ENCODE peak calls at places on chromosomes 13 and 19, in five cellular contexts. N is tibial artery, P is uterus, X is heart left ventricle, W is breast epithelium. H is an unnamed sample. For H3K9me3, the result is how much of the 10 kb centered on the place peaks cover.

GRCh38 chr13:48750588-48751383 is 97.1 kb downstream of the CYSLTR2 start:
- DNase-seq in X (peak), P (peak), N (peak), W (no peak), H (no peak)

GRCh38 chr13:29581666-29582065 is 13.8 kb downstream of the SLC7A1 start:
- DNase-seq in X (no peak), N (no peak), P (no peak), W (no peak), H (no peak)

GRCh38 chr13:83940742-83941141 is 58.5 kb upstream of the SLITRK1 start:
- DNase-seq in N (no peak), X (no peak), P (no peak), W (no peak), H (no peak)

GRCh38 chr19:19777692-19778091 is 43.9 kb downstream of the ZNF506 start:
- DNase-seq in N (no peak), X (no peak), P (no peak), W (no peak), H (no peak)

GRCh38 chr13:113607477-113608245 is 23.1 kb downstream of the TFDP1 start:
- DNase-seq in X (no peak), W (no peak), N (no peak), P (no peak), H (peak)

GRCh38 chr19:47036233-47036651 is 12.2 kb downstream of the TMEM160 start:
- DNase-seq in N (no peak), W (no peak), X (no peak), P (no peak), H (peak)

GRCh38 chr19:14369399-14370168 is 11.7 kb upstream of the ADGRE5 start:
- DNase-seq in X (peak), P (peak), W (no peak), N (no peak), H (no peak)

GRCh38 chr13:97548138-97548537 is 114.2 kb downstream of the RAP2A start:
- DNase-seq in P (no peak), W (no peak), N (no peak), X (no peak), H (no peak)

GRCh38 chr13:41668130-41668757 is 210.9 kb downstream of the RGCC start:
- DNase-seq in N (peak), P (peak), W (no peak), X (peak), H (peak)

GRCh38 chr19:2962018-2962670 is 15.2 kb upstream of the TLE6 start:
- DNase-seq in W (no peak), P (peak), N (peak), X (no peak), H (no peak)

GRCh38 chr19:35975608-35976214 is 19.3 kb upstream of the SDHAF1 start:
- DNase-seq in N (no peak), P (no peak), W (no peak), X (no peak), H (no peak)

GRCh38 chr13:30376426-30377311 is 45.6 kb upstream of the UBE2L5 start:
- DNase-seq in X (no peak), P (no peak), N (no peak), W (no peak), H (peak)

GRCh38 chr19:55333870-55334269 is 5.8 kb upstream of the KMT5C start:
- DNase-seq in P (no peak), W (no peak), X (no peak), N (no peak), H (no peak)

GRCh38 chr19:8325454-8325853 is 4.2 kb downstream of the RPS28 start:
- DNase-seq in W (no peak), X (no peak), P (no peak), N (no peak), H (no peak)

GRCh38 chr13:84917252-84917878 is 881.9 kb downstream of the SLITRK6 start:
- DNase-seq in W (no peak), P (no peak), N (no peak), X (no peak), H (no peak)

GRCh38 chr13:44576396-44577235 is 486 bp upstream of the TSC22D1 start:
- DNase-seq in N (no peak), X (peak), P (peak), W (no peak), H (peak)

GRCh38 chr13:49792550-49793324 is at the start of gene KPNA3:
- DNase-seq in W (peak), N (peak), X (peak), P (peak), H (peak)

GRCh38 chr13:75405976-75406703 is 75.8 kb downstream of the TBC1D4 start:
- DNase-seq in P (no peak), N (no peak), W (no peak), X (no peak), H (no peak)

GRCh38 chr19:32232449-32232848 is 113.0 kb upstream of the ZNF507 start:
- DNase-seq in W (no peak), X (no peak), P (no peak), N (no peak), H (no peak)

GRCh38 chr19:17775245-17775927 is 19.6 kb upstream of the B3GNT3 start:
- DNase-seq in X (no peak), W (no peak), N (peak), P (no peak), H (no peak)

GRCh38 chr13:51584731-51585191 is 499 bp downstream of the WDFY2 start:
- DNase-seq in N (peak), X (no peak), W (peak), P (peak), H (peak)

DNA sequence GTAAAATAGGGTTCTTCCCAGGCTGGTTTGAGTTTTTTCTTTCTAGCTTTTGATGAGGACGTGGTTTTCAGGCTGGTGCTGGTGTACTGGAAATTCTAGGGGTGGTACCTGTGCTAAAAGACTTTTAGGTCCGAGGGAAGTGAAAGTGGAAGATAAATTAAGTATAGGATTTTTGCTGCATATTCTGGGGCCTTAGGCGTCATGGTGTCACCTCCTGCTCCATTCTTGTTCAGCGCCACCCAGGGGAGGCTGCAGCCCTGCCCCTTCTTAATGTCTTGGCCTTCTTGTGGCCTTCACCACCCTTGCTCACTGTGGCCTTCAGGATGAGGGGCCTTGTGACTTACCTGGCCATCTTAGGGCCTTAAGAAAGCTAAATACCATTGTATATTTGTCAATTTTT is 12.4 kb downstream of the ZNF552 start:
- DNase-seq in X (no peak), N (no peak), P (no peak), W (no peak), H (no peak)
- TF ChIP-seq CTCF in X (no peak), N (no peak), P (no peak), W (no peak), H (no peak)

GRCh38 chr19:56538254-56538760 is 441 bp upstream of the ZFP28 start:
- DNase-seq in P (peak), N (peak), W (peak), X (peak), H (peak)
- H3K9me3 ChIP-seq in P (under half), N (half or more), W (half or more), X (under half), H (under half)

DNA sequence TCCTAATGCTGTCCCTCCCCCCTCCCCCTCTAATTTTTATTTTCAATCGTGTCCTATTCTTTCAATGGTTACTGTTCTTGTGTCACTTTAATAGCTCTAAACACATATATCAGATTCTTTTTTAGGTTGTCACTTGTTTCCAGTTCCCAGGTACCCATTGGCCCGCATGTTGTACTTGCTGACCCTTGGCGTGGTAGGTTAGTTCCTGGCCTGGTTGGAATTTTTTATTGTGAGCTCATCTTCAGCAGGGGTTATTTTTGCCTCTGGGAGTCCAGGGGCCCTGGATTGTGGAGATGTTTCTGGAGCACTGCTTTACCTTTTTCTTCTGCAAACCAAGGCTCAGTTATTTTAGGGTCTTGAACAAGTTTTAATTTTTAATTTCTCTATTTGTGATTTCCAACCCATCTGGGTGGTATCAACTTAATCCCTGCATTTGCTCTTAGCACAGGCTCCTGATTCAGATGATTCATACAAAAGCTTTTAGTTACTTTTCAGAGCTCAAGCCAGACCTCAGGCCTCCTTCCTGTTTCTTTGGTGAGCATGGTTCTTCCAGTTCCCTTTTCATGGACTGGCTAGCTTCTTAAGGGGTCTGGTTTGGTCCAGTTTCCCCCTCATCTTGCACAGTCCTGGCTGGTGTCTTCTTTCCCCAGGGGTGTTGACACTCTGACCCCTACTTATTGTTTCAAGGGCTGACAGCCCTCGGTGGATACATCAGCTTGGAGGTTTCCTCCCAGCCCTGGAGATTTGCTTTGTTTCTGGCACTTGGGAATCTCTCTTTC is 220.5 kb downstream of the TM9SF2 start:
- DNase-seq in W (no peak), X (no peak), P (no peak), N (no peak), H (no peak)
- H3K27ac ChIP-seq in W (no peak), X (no peak), P (no peak), N (no peak), H (no peak)

GRCh38 chr19:48190288-48191284 is 20.1 kb downstream of the ZSWIM9 start:
- DNase-seq in N (no peak), W (no peak), P (no peak), X (no peak), H (no peak)
- TF ChIP-seq CTCF in N (no peak), W (no peak), P (no peak), X (no peak), H (peak)

GRCh38 chr19:57643734-57644133 is 10.8 kb downstream of the ZNF211 start:
- DNase-seq in W (no peak), X (no peak), P (no peak), N (no peak), H (no peak)
- H3K9me3 ChIP-seq in W (half or more), X (under half), P (half or more), N (half or more), H (under half)

DNA sequence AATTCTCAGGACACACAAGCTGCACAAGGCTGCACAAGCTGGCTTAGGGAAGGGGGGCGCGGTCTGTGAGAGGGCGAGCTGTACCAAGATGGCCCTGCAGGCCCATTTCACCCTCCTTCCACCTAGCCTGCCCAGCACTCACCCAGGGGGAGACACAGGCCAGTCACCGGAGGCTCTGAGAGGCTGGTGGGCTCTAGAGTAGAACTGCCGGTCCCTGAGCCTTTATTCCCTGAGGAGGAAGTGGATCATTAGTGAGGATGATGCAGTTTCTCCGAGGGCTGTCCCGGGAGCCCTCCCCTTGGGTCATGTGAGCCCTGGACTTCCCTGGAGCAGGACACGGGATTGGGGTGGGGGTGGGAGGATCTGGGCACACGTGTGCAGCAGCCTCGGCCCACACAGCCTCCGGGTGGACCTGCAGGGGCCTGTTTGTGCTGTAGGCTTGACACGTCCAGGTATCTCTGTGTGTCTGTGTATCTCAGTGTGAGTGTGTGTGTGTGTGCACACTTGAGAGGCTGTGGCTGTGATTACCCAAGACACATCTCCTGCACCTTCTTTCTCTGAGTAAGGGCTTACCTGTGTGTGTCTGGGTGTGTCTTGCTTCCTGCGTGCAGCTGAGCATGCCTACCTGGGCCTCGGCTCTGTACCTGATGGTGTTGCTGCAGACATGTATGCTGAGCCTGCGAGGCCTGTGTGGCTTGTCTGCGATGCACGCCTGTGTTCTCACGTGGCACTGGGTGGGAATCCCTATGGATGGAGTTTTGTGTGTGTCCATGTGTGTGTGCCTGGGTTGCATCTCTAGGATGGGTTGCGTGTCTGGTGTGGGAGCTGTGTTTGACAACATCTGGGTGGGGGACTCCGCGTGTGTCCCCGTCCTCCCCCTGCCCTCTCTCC is at the start of gene ACP5:
- DNase-seq in P (no peak), X (no peak), W (no peak), N (no peak), H (no peak)
- H3K27ac ChIP-seq in P (no peak), X (no peak), W (peak), N (no peak), H (peak)